ENCODE peak calls at places on chromosomes 3 and 15, in eight cellular contexts. One of them, this sample, is unnamed.

GRCh38 chr3:127008236-127008635 is 25.3 kb downstream of the PLXNA1 start:
- DNase-seq in A549: no peak
- DNase-seq in sciatic nerve: no peak
- DNase-seq in stimulated activated CD4-positive, alpha-beta T cell treated with anti-CD3 and anti-CD28 coated beads, Interleukin-1b, Interleukin-23, amount 100 ng/mL, for 24 hours: no peak
- DNase-seq in left colon: no peak
- DNase-seq in mucosa of gallbladder: no peak
- DNase-seq in LoVo: no peak
- DNase-seq in progenitor cell of endocrine pancreas: no peak
- DNase-seq in this sample: no peak

GRCh38 chr15:36977620-36978610 is 122.4 kb downstream of the MEIS2 start:
- DNase-seq in mucosa of gallbladder: peak
- DNase-seq in stimulated activated CD4-positive, alpha-beta T cell treated with anti-CD3 and anti-CD28 coated beads, Interleukin-1b, Interleukin-23, amount 100 ng/mL, for 24 hours: no peak
- DNase-seq in left colon: no peak
- DNase-seq in A549: no peak
- DNase-seq in sciatic nerve: no peak
- DNase-seq in progenitor cell of endocrine pancreas: no peak
- DNase-seq in LoVo: no peak
- DNase-seq in this sample: no peak

GRCh38 chr3:46406786-46407611 is at the start of the genes CCR5AS and CCRL2:
- DNase-seq in A549: no peak
- DNase-seq in left colon: peak
- DNase-seq in sciatic nerve: peak
- DNase-seq in LoVo: peak
- DNase-seq in mucosa of gallbladder: peak
- DNase-seq in progenitor cell of endocrine pancreas: no peak
- DNase-seq in stimulated activated CD4-positive, alpha-beta T cell treated with anti-CD3 and anti-CD28 coated beads, Interleukin-1b, Interleukin-23, amount 100 ng/mL, for 24 hours: no peak
- DNase-seq in this sample: no peak

GRCh38 chr3:179760944-179761343 is 108.1 kb downstream of the USP13 start:
- DNase-seq in progenitor cell of endocrine pancreas: no peak
- DNase-seq in stimulated activated CD4-positive, alpha-beta T cell treated with anti-CD3 and anti-CD28 coated beads, Interleukin-1b, Interleukin-23, amount 100 ng/mL, for 24 hours: no peak
- DNase-seq in LoVo: no peak
- DNase-seq in left colon: no peak
- DNase-seq in sciatic nerve: no peak
- DNase-seq in mucosa of gallbladder: no peak
- DNase-seq in A549: peak
- DNase-seq in this sample: no peak

GRCh38 chr3:65761890-65762605 is 276.7 kb downstream of the MAGI1 start:
- DNase-seq in left colon: no peak
- DNase-seq in LoVo: no peak
- DNase-seq in stimulated activated CD4-positive, alpha-beta T cell treated with anti-CD3 and anti-CD28 coated beads, Interleukin-1b, Interleukin-23, amount 100 ng/mL, for 24 hours: no peak
- DNase-seq in sciatic nerve: no peak
- DNase-seq in progenitor cell of endocrine pancreas: no peak
- DNase-seq in mucosa of gallbladder: no peak
- DNase-seq in A549: no peak
- DNase-seq in this sample: no peak

GRCh38 chr3:44950273-44950672 is 25.7 kb downstream of the ZDHHC3 start:
- DNase-seq in left colon: no peak
- DNase-seq in stimulated activated CD4-positive, alpha-beta T cell treated with anti-CD3 and anti-CD28 coated beads, Interleukin-1b, Interleukin-23, amount 100 ng/mL, for 24 hours: no peak
- DNase-seq in progenitor cell of endocrine pancreas: no peak
- DNase-seq in A549: no peak
- DNase-seq in sciatic nerve: no peak
- DNase-seq in mucosa of gallbladder: no peak
- DNase-seq in LoVo: no peak
- DNase-seq in this sample: no peak

GRCh38 chr3:112086857-112087524 is 802 bp downstream of the C3orf52 start:
- DNase-seq in mucosa of gallbladder: no peak
- DNase-seq in sciatic nerve: no peak
- DNase-seq in left colon: no peak
- DNase-seq in stimulated activated CD4-positive, alpha-beta T cell treated with anti-CD3 and anti-CD28 coated beads, Interleukin-1b, Interleukin-23, amount 100 ng/mL, for 24 hours: no peak
- DNase-seq in progenitor cell of endocrine pancreas: no peak
- DNase-seq in A549: peak
- DNase-seq in LoVo: peak
- DNase-seq in this sample: no peak

GRCh38 chr3:4306860-4307259 is 3.7 kb downstream of the SETMAR start:
- DNase-seq in progenitor cell of endocrine pancreas: no peak
- DNase-seq in left colon: no peak
- DNase-seq in stimulated activated CD4-positive, alpha-beta T cell treated with anti-CD3 and anti-CD28 coated beads, Interleukin-1b, Interleukin-23, amount 100 ng/mL, for 24 hours: no peak
- DNase-seq in sciatic nerve: no peak
- DNase-seq in mucosa of gallbladder: no peak
- DNase-seq in LoVo: no peak
- DNase-seq in A549: no peak
- DNase-seq in this sample: no peak

GRCh38 chr3:139689122-139689521 is 11.3 kb upstream of the NMNAT3 start:
- DNase-seq in mucosa of gallbladder: no peak
- DNase-seq in sciatic nerve: no peak
- DNase-seq in stimulated activated CD4-positive, alpha-beta T cell treated with anti-CD3 and anti-CD28 coated beads, Interleukin-1b, Interleukin-23, amount 100 ng/mL, for 24 hours: no peak
- DNase-seq in A549: no peak
- DNase-seq in LoVo: no peak
- DNase-seq in left colon: no peak
- DNase-seq in progenitor cell of endocrine pancreas: no peak
- DNase-seq in this sample: no peak

GRCh38 chr15:63041402-63041977 is 1.1 kb upstream of the TPM1 start:
- DNase-seq in A549: no peak
- DNase-seq in progenitor cell of endocrine pancreas: no peak
- DNase-seq in LoVo: no peak
- DNase-seq in stimulated activated CD4-positive, alpha-beta T cell treated with anti-CD3 and anti-CD28 coated beads, Interleukin-1b, Interleukin-23, amount 100 ng/mL, for 24 hours: no peak
- DNase-seq in sciatic nerve: no peak
- DNase-seq in mucosa of gallbladder: no peak
- DNase-seq in left colon: no peak
- DNase-seq in this sample: no peak

GRCh38 chr3:121718205-121718846 is 31.2 kb downstream of the GOLGB1 start:
- DNase-seq in progenitor cell of endocrine pancreas: no peak
- DNase-seq in mucosa of gallbladder: no peak
- DNase-seq in LoVo: no peak
- DNase-seq in left colon: no peak
- DNase-seq in sciatic nerve: no peak
- DNase-seq in stimulated activated CD4-positive, alpha-beta T cell treated with anti-CD3 and anti-CD28 coated beads, Interleukin-1b, Interleukin-23, amount 100 ng/mL, for 24 hours: no peak
- DNase-seq in A549: no peak
- DNase-seq in this sample: no peak

GRCh38 chr3:145518639-145519038 is 642.3 kb downstream of the PLOD2 start:
- DNase-seq in LoVo: no peak
- DNase-seq in mucosa of gallbladder: peak
- DNase-seq in progenitor cell of endocrine pancreas: no peak
- DNase-seq in A549: no peak
- DNase-seq in left colon: no peak
- DNase-seq in stimulated activated CD4-positive, alpha-beta T cell treated with anti-CD3 and anti-CD28 coated beads, Interleukin-1b, Interleukin-23, amount 100 ng/mL, for 24 hours: no peak
- DNase-seq in sciatic nerve: no peak
- DNase-seq in this sample: peak

GRCh38 chr3:175585898-175586297 is 726.8 kb downstream of the NAALADL2 start:
- DNase-seq in progenitor cell of endocrine pancreas: no peak
- DNase-seq in stimulated activated CD4-positive, alpha-beta T cell treated with anti-CD3 and anti-CD28 coated beads, Interleukin-1b, Interleukin-23, amount 100 ng/mL, for 24 hours: no peak
- DNase-seq in A549: no peak
- DNase-seq in mucosa of gallbladder: no peak
- DNase-seq in left colon: no peak
- DNase-seq in sciatic nerve: no peak
- DNase-seq in LoVo: no peak
- DNase-seq in this sample: no peak

GRCh38 chr3:193095366-193095765 is 145.7 kb upstream of the PLAAT1 start:
- DNase-seq in mucosa of gallbladder: no peak
- DNase-seq in left colon: no peak
- DNase-seq in progenitor cell of endocrine pancreas: no peak
- DNase-seq in sciatic nerve: no peak
- DNase-seq in LoVo: peak
- DNase-seq in A549: no peak
- DNase-seq in stimulated activated CD4-positive, alpha-beta T cell treated with anti-CD3 and anti-CD28 coated beads, Interleukin-1b, Interleukin-23, amount 100 ng/mL, for 24 hours: no peak
- DNase-seq in this sample: no peak

GRCh38 chr15:66066005-66066404 is 187.5 kb downstream of the MEGF11 start:
- DNase-seq in mucosa of gallbladder: peak
- DNase-seq in progenitor cell of endocrine pancreas: no peak
- DNase-seq in LoVo: no peak
- DNase-seq in A549: no peak
- DNase-seq in sciatic nerve: peak
- DNase-seq in stimulated activated CD4-positive, alpha-beta T cell treated with anti-CD3 and anti-CD28 coated beads, Interleukin-1b, Interleukin-23, amount 100 ng/mL, for 24 hours: no peak
- DNase-seq in left colon: no peak
- DNase-seq in this sample: no peak

This sample was measured in HuH-7.5.